ENCODE peak calls at places on chromosomes 4 and X, in seven cellular contexts. One of them, this sample, is unnamed.

GRCh38 chr4:519885-520595 is 21.0 kb downstream of the PIGG start:
- DNase-seq in aorta: no peak
- DNase-seq in activated CD4-positive, CD25-positive, alpha-beta regulatory T cell: no peak
- DNase-seq in NCI-H774: no peak
- DNase-seq in NCI-H2081: no peak
- DNase-seq in SJCRH30: no peak
- DNase-seq in hippocampal formation: no peak
- DNase-seq in this sample: no peak

GRCh38 chr4:15691346-15692140 is 9.9 kb downstream of the FAM200B start:
- DNase-seq in aorta: no peak
- DNase-seq in activated CD4-positive, CD25-positive, alpha-beta regulatory T cell: no peak
- DNase-seq in NCI-H774: no peak
- DNase-seq in NCI-H2081: no peak
- DNase-seq in SJCRH30: peak
- DNase-seq in hippocampal formation: peak
- DNase-seq in this sample: no peak

GRCh38 chr4:133150643-133151300 is 1.7 kb downstream of the PCDH10 start:
- DNase-seq in aorta: peak
- DNase-seq in activated CD4-positive, CD25-positive, alpha-beta regulatory T cell: no peak
- DNase-seq in NCI-H774: no peak
- DNase-seq in NCI-H2081: peak
- DNase-seq in SJCRH30: no peak
- DNase-seq in hippocampal formation: no peak
- DNase-seq in this sample: no peak

GRCh38 chrX:25019707-25020390 is 4.1 kb upstream of the ARX start:
- DNase-seq in aorta: no peak
- DNase-seq in activated CD4-positive, CD25-positive, alpha-beta regulatory T cell: no peak
- DNase-seq in NCI-H774: no peak
- DNase-seq in NCI-H2081: no peak
- DNase-seq in SJCRH30: peak
- DNase-seq in hippocampal formation: no peak
- DNase-seq in this sample: no peak

GRCh38 chrX:39821011-39821708 is 276.6 kb downstream of the BCOR start:
- DNase-seq in aorta: peak
- DNase-seq in activated CD4-positive, CD25-positive, alpha-beta regulatory T cell: no peak
- DNase-seq in NCI-H774: no peak
- DNase-seq in NCI-H2081: no peak
- DNase-seq in SJCRH30: no peak
- DNase-seq in hippocampal formation: no peak
- DNase-seq in this sample: no peak

GRCh38 chrX:40459576-40460158 is 121.1 kb upstream of the ATP6AP2 start:
- DNase-seq in aorta: no peak
- DNase-seq in activated CD4-positive, CD25-positive, alpha-beta regulatory T cell: no peak
- DNase-seq in NCI-H774: no peak
- DNase-seq in NCI-H2081: no peak
- DNase-seq in SJCRH30: no peak
- DNase-seq in hippocampal formation: peak
- DNase-seq in this sample: no peak

GRCh38 chr4:86498560-86499166 is 95.5 kb upstream of the PTPN13 start:
- DNase-seq in aorta: no peak
- DNase-seq in activated CD4-positive, CD25-positive, alpha-beta regulatory T cell: no peak
- DNase-seq in NCI-H774: peak
- DNase-seq in NCI-H2081: peak
- DNase-seq in SJCRH30: peak
- DNase-seq in hippocampal formation: peak
- DNase-seq in this sample: no peak

GRCh38 chrX:28586891-28587635 is at the start of gene IL1RAPL1:
- DNase-seq in aorta: no peak
- DNase-seq in activated CD4-positive, CD25-positive, alpha-beta regulatory T cell: no peak
- DNase-seq in NCI-H774: no peak
- DNase-seq in NCI-H2081: no peak
- DNase-seq in SJCRH30: no peak
- DNase-seq in hippocampal formation: peak
- DNase-seq in this sample: no peak

GRCh38 chrX:37755073-37755472 is 24.8 kb upstream of the CYBB start:
- DNase-seq in aorta: no peak
- DNase-seq in activated CD4-positive, CD25-positive, alpha-beta regulatory T cell: no peak
- DNase-seq in NCI-H774: no peak
- DNase-seq in NCI-H2081: no peak
- DNase-seq in SJCRH30: no peak
- DNase-seq in hippocampal formation: no peak
- DNase-seq in this sample: no peak

GRCh38 chr4:86451560-86452322 is 91.9 kb upstream of the MAPK10 start:
- DNase-seq in aorta: no peak
- DNase-seq in activated CD4-positive, CD25-positive, alpha-beta regulatory T cell: no peak
- DNase-seq in NCI-H774: no peak
- DNase-seq in NCI-H2081: no peak
- DNase-seq in SJCRH30: peak
- DNase-seq in hippocampal formation: no peak
- DNase-seq in this sample: no peak

GRCh38 chrX:136183175-136183574 is 35.8 kb downstream of the FHL1 start:
- DNase-seq in aorta: no peak
- DNase-seq in activated CD4-positive, CD25-positive, alpha-beta regulatory T cell: no peak
- DNase-seq in NCI-H774: no peak
- DNase-seq in NCI-H2081: no peak
- DNase-seq in SJCRH30: no peak
- DNase-seq in hippocampal formation: no peak
- DNase-seq in this sample: no peak

GRCh38 chr4:153204247-153205027 is at the start of gene TRIM2:
- DNase-seq in aorta: no peak
- DNase-seq in activated CD4-positive, CD25-positive, alpha-beta regulatory T cell: no peak
- DNase-seq in NCI-H774: peak
- DNase-seq in NCI-H2081: no peak
- DNase-seq in SJCRH30: peak
- DNase-seq in hippocampal formation: peak
- DNase-seq in this sample: peak

GRCh38 chr4:114396808-114397207 is 201.8 kb upstream of the UGT8 start:
- DNase-seq in aorta: no peak
- DNase-seq in activated CD4-positive, CD25-positive, alpha-beta regulatory T cell: no peak
- DNase-seq in NCI-H774: no peak
- DNase-seq in NCI-H2081: no peak
- DNase-seq in SJCRH30: no peak
- DNase-seq in hippocampal formation: no peak
- DNase-seq in this sample: no peak

GRCh38 chr4:131370846-131371245 is 1778.2 kb upstream of the PCDH10 start:
- DNase-seq in aorta: no peak
- DNase-seq in activated CD4-positive, CD25-positive, alpha-beta regulatory T cell: no peak
- DNase-seq in NCI-H774: no peak
- DNase-seq in NCI-H2081: no peak
- DNase-seq in SJCRH30: no peak
- DNase-seq in hippocampal formation: no peak
- DNase-seq in this sample: no peak

GRCh38 chrX:72269671-72270251 is 7.3 kb downstream of the RPS4X start:
- DNase-seq in aorta: no peak
- DNase-seq in activated CD4-positive, CD25-positive, alpha-beta regulatory T cell: no peak
- DNase-seq in NCI-H774: no peak
- DNase-seq in NCI-H2081: no peak
- DNase-seq in SJCRH30: no peak
- DNase-seq in hippocampal formation: no peak
- DNase-seq in this sample: no peak

GRCh38 chrX:34909151-34909550 is 33.4 kb upstream of the FAM47B start:
- DNase-seq in aorta: no peak
- DNase-seq in activated CD4-positive, CD25-positive, alpha-beta regulatory T cell: no peak
- DNase-seq in NCI-H774: no peak
- DNase-seq in NCI-H2081: no peak
- DNase-seq in SJCRH30: no peak
- DNase-seq in hippocampal formation: no peak
- DNase-seq in this sample: no peak

GRCh38 chr4:151600432-151600831 is 160.4 kb downstream of the GATB start:
- DNase-seq in aorta: no peak
- DNase-seq in activated CD4-positive, CD25-positive, alpha-beta regulatory T cell: no peak
- DNase-seq in NCI-H774: no peak
- DNase-seq in NCI-H2081: no peak
- DNase-seq in SJCRH30: no peak
- DNase-seq in hippocampal formation: no peak
- DNase-seq in this sample: no peak

GRCh38 chrX:43949669-43950068 is 23.5 kb downstream of the NDP start:
- DNase-seq in aorta: no peak
- DNase-seq in activated CD4-positive, CD25-positive, alpha-beta regulatory T cell: no peak
- DNase-seq in NCI-H774: no peak
- DNase-seq in NCI-H2081: peak
- DNase-seq in SJCRH30: no peak
- DNase-seq in hippocampal formation: no peak
- DNase-seq in this sample: no peak

GRCh38 chr4:151143162-151143561 is 43.7 kb downstream of the RPS3A start:
- DNase-seq in aorta: no peak
- DNase-seq in activated CD4-positive, CD25-positive, alpha-beta regulatory T cell: no peak
- DNase-seq in NCI-H774: no peak
- DNase-seq in NCI-H2081: no peak
- DNase-seq in SJCRH30: no peak
- DNase-seq in hippocampal formation: no peak
- DNase-seq in this sample: no peak

GRCh38 chr4:5874811-5875465 is 17.9 kb downstream of the CRMP1 start:
- DNase-seq in aorta: peak
- DNase-seq in activated CD4-positive, CD25-positive, alpha-beta regulatory T cell: no peak
- DNase-seq in NCI-H774: no peak
- DNase-seq in NCI-H2081: no peak
- DNase-seq in SJCRH30: peak
- DNase-seq in hippocampal formation: peak
- DNase-seq in this sample: peak

GRCh38 chr4:53116959-53117358 is 248.9 kb downstream of the SCFD2 start:
- DNase-seq in aorta: no peak
- DNase-seq in activated CD4-positive, CD25-positive, alpha-beta regulatory T cell: no peak
- DNase-seq in NCI-H774: no peak
- DNase-seq in NCI-H2081: no peak
- DNase-seq in SJCRH30: no peak
- DNase-seq in hippocampal formation: no peak
- DNase-seq in this sample: no peak

GRCh38 chrX:13868481-13869040 is 51.7 kb upstream of the GPM6B start:
- DNase-seq in aorta: no peak
- DNase-seq in activated CD4-positive, CD25-positive, alpha-beta regulatory T cell: no peak
- DNase-seq in NCI-H774: no peak
- DNase-seq in NCI-H2081: no peak
- DNase-seq in SJCRH30: no peak
- DNase-seq in hippocampal formation: no peak
- DNase-seq in this sample: no peak

This sample was measured in lower leg skin.